ENCODE peak calls at places on chromosomes 13 and 19, in five cellular contexts. Y is mammary epithelial cell, J is OCI-LY7, E is NCI-H2029, F is heart right ventricle. T is an unnamed sample.

GRCh38 chr19:50362656-50363424 is 2.6 kb downstream of the NAPSA start:
- DNase-seq in J (no peak), E (no peak), Y (no peak), F (no peak), T (no peak)

GRCh38 chr13:37942929-37943328 is 73.4 kb upstream of the TRPC4 start:
- DNase-seq in Y (no peak), F (no peak), E (no peak), J (no peak), T (no peak)

GRCh38 chr19:15550847-15551182 is 42.5 kb downstream of the CYP4F22 start:
- DNase-seq in F (no peak), J (no peak), Y (no peak), E (no peak), T (no peak)

GRCh38 chr13:30078059-30078458 is 227.6 kb upstream of the UBL3 start:
- DNase-seq in J (no peak), E (no peak), F (no peak), Y (no peak), T (no peak)

GRCh38 chr19:27671876-27672275 is 1541.1 kb downstream of the UQCRFS1 start:
- DNase-seq in J (no peak), Y (no peak), F (no peak), E (no peak), T (peak)

GRCh38 chr13:103046676-103047075 is 19.5 kb downstream of the SLC10A2 start:
- DNase-seq in E (no peak), Y (peak), J (no peak), F (no peak), T (no peak)

GRCh38 chr19:18898081-18898532 is 2.1 kb upstream of the CERS1 start:
- DNase-seq in E (no peak), J (no peak), F (no peak), Y (no peak), T (no peak)

GRCh38 chr13:59088716-59089115 is 1075.0 kb downstream of the DIAPH3 start:
- DNase-seq in E (no peak), F (no peak), Y (no peak), J (no peak), T (no peak)

GRCh38 chr19:34310494-34310981 is 54.5 kb upstream of the GPI start:
- DNase-seq in Y (no peak), F (no peak), J (peak), E (peak), T (no peak)

GRCh38 chr13:99980201-99981114 is 1.1 kb upstream of the ZIC2 start:
- DNase-seq in F (peak), J (peak), Y (peak), E (peak), T (no peak)

GRCh38 chr19:2381151-2381822 is 21.2 kb downstream of the TMPRSS9 start:
- DNase-seq in Y (no peak), J (no peak), E (no peak), F (no peak), T (no peak)

GRCh38 chr19:31589109-31589508 is 239.9 kb upstream of the TSHZ3 start:
- DNase-seq in E (no peak), J (no peak), F (no peak), Y (no peak), T (no peak)

GRCh38 chr13:73465629-73465974 is 406.8 kb downstream of the KLF5 start:
- DNase-seq in F (no peak), J (no peak), Y (peak), E (no peak), T (no peak)

GRCh38 chr13:44692173-44692713 is 116.1 kb upstream of the TSC22D1 start:
- DNase-seq in E (no peak), Y (peak), F (no peak), J (no peak), T (peak)

GRCh38 chr19:8005534-8006256 is at the start of gene ELAVL1:
- DNase-seq in J (peak), Y (peak), F (peak), E (peak), T (peak)

GRCh38 chr13:34577051-34577450 is 365.0 kb upstream of the NBEA start:
- DNase-seq in J (no peak), F (no peak), E (no peak), Y (peak), T (no peak)

GRCh38 chr19:37695144-37695899 is 24.2 kb downstream of the ZNF607 start:
- DNase-seq in E (no peak), J (no peak), Y (no peak), F (no peak), T (no peak)

GRCh38 chr13:104008571-104009435 is 942.6 kb upstream of the SLC10A2 start:
- DNase-seq in Y (peak), J (no peak), E (no peak), F (no peak), T (no peak)

GRCh38 chr13:74443623-74444022 is 309.4 kb upstream of the KLF12 start:
- DNase-seq in Y (peak), E (no peak), J (no peak), F (no peak), T (no peak)

GRCh38 chr19:37306383-37306963 is 64.4 kb upstream of the ZNF527 start:
- DNase-seq in Y (no peak), F (no peak), J (no peak), E (no peak), T (no peak)

GRCh38 chr13:50379584-50379983 is 364.3 kb downstream of the KCNRG start:
- DNase-seq in F (no peak), E (no peak), Y (no peak), J (no peak), T (no peak)

GRCh38 chr19:49415810-49416200 is 7.4 kb downstream of the PTH2 start:
- DNase-seq in F (no peak), Y (no peak), E (no peak), J (no peak), T (no peak)

GRCh38 chr19:36526581-36526980 is 1.5 kb downstream of the ZNF260 start:
- DNase-seq in E (no peak), F (no peak), Y (peak), J (no peak), T (no peak)

GRCh38 chr13:52459668-52460067 is 4.4 kb downstream of the CKAP2 start:
- DNase-seq in E (no peak), F (no peak), J (no peak), Y (peak), T (no peak)

GRCh38 chr13:75050419-75051066 is 431.4 kb downstream of the TBC1D4 start:
- DNase-seq in F (no peak), J (no peak), Y (no peak), E (no peak), T (no peak)

GRCh38 chr13:95500136-95500718 is 52.3 kb upstream of the CLDN10 start:
- DNase-seq in Y (no peak), E (no peak), F (no peak), J (no peak), T (no peak)

GRCh38 chr13:46160474-46161066 is 21.4 kb downstream of the LCP1 start:
- DNase-seq in E (no peak), J (peak), F (no peak), Y (peak), T (no peak)

GRCh38 chr13:51154029-51154555 is 43.0 kb upstream of the C13orf42 start:
- DNase-seq in Y (no peak), F (no peak), J (no peak), E (no peak), T (no peak)

GRCh38 chr13:45582533-45583076 is 32.9 kb downstream of the ERICH6B start:
- DNase-seq in F (no peak), E (no peak), Y (no peak), J (no peak), T (no peak)

GRCh38 chr13:98471895-98472294 is 105.0 kb downstream of the STK24 start:
- DNase-seq in F (peak), Y (no peak), E (no peak), J (no peak), T (no peak)

GRCh38 chr13:67296511-67296910 is 66.4 kb upstream of the PCDH9 start:
- DNase-seq in Y (peak), F (no peak), E (no peak), J (no peak), T (no peak)

GRCh38 chr19:50817941-50818858 is 5.4 kb downstream of the KLK1 start:
- DNase-seq in Y (no peak), F (peak), E (peak), J (peak), T (no peak)

GRCh38 chr19:43464089-43464775 is 1.2 kb downstream of the LYPD3 start:
- DNase-seq in F (peak), J (peak), Y (no peak), E (peak), T (peak)

GRCh38 chr13:44050450-44051063 is 170.9 kb downstream of the LACC1 start:
- DNase-seq in E (no peak), Y (peak), J (peak), F (no peak), T (no peak)

GRCh38 chr19:43607238-43608205 is 4.4 kb upstream of the SRRM5 start:
- DNase-seq in E (no peak), Y (no peak), J (no peak), F (no peak), T (no peak)

T was measured in lower leg skin.